ENCODE peak calls at places on chromosome 19, in seven cellular contexts. E, X, B, H, J, R and V are unnamed samples.

GRCh38 chr19:31312629-31313244 is 36.5 kb downstream of the TSHZ3 start:
- DNase-seq in E (no peak), B (no peak), R (no peak), J (no peak), X (no peak), H (no peak), V (no peak)

GRCh38 chr19:6392219-6393073 is 518 bp downstream of the GTF2F1 start:
- DNase-seq in R (no peak), X (no peak), J (no peak), B (no peak), E (no peak), H (no peak), V (no peak)

GRCh38 chr19:47399198-47399597 is 20.1 kb downstream of the MEIS3 start:
- DNase-seq in H (no peak), R (no peak), E (no peak), B (no peak), J (no peak), X (no peak), V (no peak)

GRCh38 chr19:53192771-53193533 is at the start of gene ZNF665:
- DNase-seq in H (peak), R (peak), J (peak), X (peak), E (peak), B (peak), V (peak)

GRCh38 chr19:3781603-3782002 is 4.6 kb downstream of the MATK start:
- DNase-seq in H (no peak), R (no peak), E (no peak), B (no peak), X (no peak), J (no peak), V (no peak)

GRCh38 chr19:52640916-52641315 is 2.8 kb upstream of the ZNF83 start:
- DNase-seq in B (no peak), E (no peak), X (no peak), J (no peak), R (no peak), H (no peak), V (no peak)

GRCh38 chr19:37931941-37932655 is 25.1 kb downstream of the SIPA1L3 start:
- DNase-seq in E (peak), J (peak), B (peak), H (peak), X (peak), R (peak), V (no peak)

GRCh38 chr19:5293607-5294089 is 47.0 kb downstream of the PTPRS start:
- DNase-seq in H (no peak), R (no peak), X (no peak), E (no peak), B (no peak), J (no peak), V (no peak)

GRCh38 chr19:35637165-35637564 is 4.4 kb upstream of the ETV2 start:
- DNase-seq in R (no peak), J (no peak), B (no peak), X (no peak), E (no peak), H (no peak), V (no peak)
- TF ChIP-seq CTCF in R (no peak), J (no peak), B (no peak), X (no peak), E (no peak), H (no peak), V (no peak)

DNA sequence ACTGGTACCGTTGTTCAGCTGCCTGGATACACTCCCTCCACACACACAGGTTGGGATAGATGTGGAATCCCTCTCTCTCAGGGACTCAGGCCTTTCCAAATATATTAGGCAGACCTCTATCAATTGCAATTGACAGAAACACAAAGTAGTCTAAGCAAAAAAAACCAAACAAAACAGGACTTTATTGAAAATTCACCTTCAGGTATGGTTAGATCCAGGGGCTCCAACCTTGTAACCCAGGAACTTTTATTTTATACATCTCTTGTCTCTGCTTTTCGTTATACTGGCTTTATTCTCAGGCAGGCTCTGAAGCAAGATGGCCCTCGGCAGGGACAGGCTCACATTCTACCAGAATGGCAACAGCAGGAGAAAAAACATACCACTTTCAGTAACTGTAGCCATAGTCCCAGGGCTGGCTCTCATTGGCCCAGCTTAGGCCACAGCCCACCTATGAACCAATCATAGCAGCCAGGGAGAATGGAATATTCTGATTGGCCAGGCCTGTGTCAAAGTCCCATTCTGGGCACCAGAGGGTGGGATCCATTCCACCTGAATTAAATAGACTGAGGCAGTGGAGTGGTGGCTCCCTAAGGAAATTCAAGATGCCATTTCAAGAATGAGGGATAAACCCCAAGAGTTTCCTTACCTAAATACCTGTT is 13.1 kb upstream of the CEACAM19 start:
- DNase-seq in E (no peak), J (no peak), H (no peak), R (no peak), B (no peak), X (no peak), V (no peak)
- TF ChIP-seq CTCF in E (no peak), J (no peak), H (no peak), R (no peak), B (no peak), X (no peak), V (no peak)

GRCh38 chr19:48642862-48643261 is 3.1 kb downstream of the CA11 start:
- DNase-seq in E (no peak), R (no peak), H (no peak), J (no peak), X (no peak), B (no peak), V (no peak)

GRCh38 chr19:48646192-48646911 is 365 bp upstream of the CA11 start:
- DNase-seq in J (peak), B (peak), E (peak), X (no peak), H (peak), R (no peak), V (peak)

GRCh38 chr19:48645652-48646191 is at the start of gene CA11:
- DNase-seq in H (no peak), E (no peak), X (no peak), J (no peak), R (no peak), B (no peak), V (no peak)

GRCh38 chr19:48644839-48645651 is 942 bp downstream of the CA11 start:
- DNase-seq in J (peak), R (no peak), X (no peak), E (no peak), B (peak), H (peak), V (peak)

DNA sequence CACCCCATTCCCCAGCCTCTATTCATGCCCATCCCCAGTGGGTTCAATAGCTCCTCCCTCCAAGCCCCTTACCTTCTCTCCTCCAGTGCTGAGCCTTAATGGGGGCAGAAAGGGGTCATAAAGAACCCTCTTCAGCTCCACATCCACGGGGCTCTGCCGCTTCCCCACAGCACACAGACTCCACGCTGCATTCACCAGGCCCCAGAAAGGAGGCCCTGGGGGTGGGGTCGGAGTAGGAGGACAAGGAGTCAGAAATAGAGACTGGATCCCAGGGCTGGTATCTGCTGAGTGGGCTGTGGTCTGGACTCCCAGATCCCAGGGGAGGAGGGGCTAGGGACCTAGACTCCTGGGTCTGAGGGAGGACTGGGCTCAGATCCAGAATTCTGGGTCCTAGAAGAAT is 1.6 kb downstream of the CA11 start:
- DNase-seq in J (no peak), E (no peak), H (no peak), B (no peak), X (no peak), R (no peak), V (no peak)
- TF ChIP-seq CTCF in J (no peak), E (no peak), H (no peak), B (no peak), X (no peak), R (no peak), V (no peak)

GRCh38 chr19:33767898-33768413 is 28.7 kb upstream of the KCTD15 start:
- DNase-seq in B (no peak), E (peak), R (no peak), X (no peak), H (peak), J (no peak), V (no peak)
- TF ChIP-seq CTCF in B (no peak), E (no peak), R (no peak), X (no peak), H (no peak), J (no peak), V (no peak)

GRCh38 chr19:41344162-41344561 is 9.6 kb downstream of the TGFB1 start:
- DNase-seq in E (no peak), H (no peak), J (no peak), R (no peak), B (no peak), X (no peak), V (no peak)

GRCh38 chr19:41339936-41340335 is 13.8 kb downstream of the TGFB1 start:
- DNase-seq in X (no peak), R (no peak), B (peak), H (no peak), E (no peak), J (no peak), V (no peak)

DNA sequence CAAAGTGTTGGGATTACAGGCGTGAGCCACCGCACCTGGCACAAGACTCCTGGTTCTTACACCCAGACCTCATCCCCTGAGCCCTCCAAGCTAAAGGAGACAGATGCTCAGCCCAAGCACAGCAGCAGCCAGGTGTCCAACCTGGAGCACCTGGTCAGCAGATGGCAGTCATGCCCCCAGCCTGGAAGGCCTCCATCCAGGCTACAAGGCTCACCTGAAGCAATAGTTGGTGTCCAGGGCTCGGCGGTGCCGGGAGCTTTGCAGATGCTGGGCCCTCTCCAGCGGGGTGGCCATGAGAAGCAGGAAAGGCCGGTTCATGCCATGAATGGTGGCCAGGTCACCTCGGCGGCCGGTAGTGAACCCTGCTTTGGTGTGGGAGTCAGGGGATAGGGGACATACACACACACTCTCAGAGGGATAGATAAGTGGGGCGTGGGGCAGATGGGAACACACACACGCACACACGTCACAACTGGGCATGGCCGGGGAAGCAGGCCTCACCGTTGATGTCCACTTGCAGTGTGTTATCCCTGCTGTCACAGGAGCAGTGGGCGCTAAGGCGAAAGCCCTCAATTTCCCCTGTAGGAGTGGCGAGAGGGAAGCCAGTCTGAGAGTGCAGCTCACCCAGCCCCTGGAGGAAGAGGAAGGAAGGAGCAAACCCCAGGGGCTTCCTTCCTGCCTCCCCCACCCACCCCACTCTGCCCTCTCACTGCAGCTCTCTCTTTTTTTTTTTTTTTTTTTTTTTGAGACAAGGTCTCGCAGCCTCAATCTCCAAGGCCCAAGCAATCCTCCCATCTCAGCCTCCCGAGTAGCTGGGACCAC is 11.8 kb downstream of the TGFB1 start:
- DNase-seq in B (no peak), J (no peak), R (no peak), E (no peak), H (peak), X (no peak), V (no peak)
- TF ChIP-seq CTCF in B (no peak), J (no peak), R (no peak), E (no peak), H (peak), X (no peak), V (no peak)

DNA sequence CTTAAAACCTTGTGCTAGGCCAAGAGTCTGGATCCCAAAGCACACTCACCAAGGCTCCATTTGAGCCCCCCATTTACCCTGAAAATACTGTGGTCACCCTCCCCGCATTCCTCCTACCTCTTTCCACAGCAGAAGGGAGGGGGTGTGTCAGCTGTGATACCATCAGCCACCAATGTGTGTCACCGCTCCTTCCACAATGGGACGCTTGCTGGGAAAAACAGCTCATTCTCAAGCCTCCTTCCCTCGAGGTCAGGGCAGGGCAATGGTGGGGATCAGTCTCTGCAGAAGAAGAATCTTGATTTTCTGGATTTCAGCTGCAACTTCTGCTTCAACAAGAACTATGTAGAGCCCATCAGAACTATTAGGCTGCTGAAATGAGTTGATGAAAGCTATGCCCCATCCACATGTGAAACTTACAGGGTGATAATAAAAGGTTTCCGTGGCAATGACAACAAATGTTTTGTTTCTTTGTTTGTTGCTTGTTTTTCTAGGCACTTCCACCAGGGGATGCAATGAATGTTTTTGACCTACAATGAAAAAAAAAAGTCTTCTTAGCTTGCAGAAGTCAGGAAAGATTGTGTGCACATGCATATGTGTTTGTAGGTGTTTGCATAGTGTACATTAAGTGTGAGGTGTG is 26.4 kb upstream of the ZNF507 start:
- DNase-seq in B (peak), J (no peak), R (no peak), H (no peak), E (no peak), X (no peak), V (no peak)
- TF ChIP-seq CTCF in B (no peak), J (no peak), R (no peak), H (no peak), E (peak), X (no peak), V (no peak)

GRCh38 chr19:29624489-29625210 is 18.6 kb downstream of the POP4 start:
- DNase-seq in R (no peak), X (no peak), J (no peak), H (no peak), B (no peak), E (no peak), V (no peak)
- TF ChIP-seq CTCF in R (no peak), X (no peak), J (no peak), H (no peak), B (no peak), E (no peak), V (no peak)

DNA sequence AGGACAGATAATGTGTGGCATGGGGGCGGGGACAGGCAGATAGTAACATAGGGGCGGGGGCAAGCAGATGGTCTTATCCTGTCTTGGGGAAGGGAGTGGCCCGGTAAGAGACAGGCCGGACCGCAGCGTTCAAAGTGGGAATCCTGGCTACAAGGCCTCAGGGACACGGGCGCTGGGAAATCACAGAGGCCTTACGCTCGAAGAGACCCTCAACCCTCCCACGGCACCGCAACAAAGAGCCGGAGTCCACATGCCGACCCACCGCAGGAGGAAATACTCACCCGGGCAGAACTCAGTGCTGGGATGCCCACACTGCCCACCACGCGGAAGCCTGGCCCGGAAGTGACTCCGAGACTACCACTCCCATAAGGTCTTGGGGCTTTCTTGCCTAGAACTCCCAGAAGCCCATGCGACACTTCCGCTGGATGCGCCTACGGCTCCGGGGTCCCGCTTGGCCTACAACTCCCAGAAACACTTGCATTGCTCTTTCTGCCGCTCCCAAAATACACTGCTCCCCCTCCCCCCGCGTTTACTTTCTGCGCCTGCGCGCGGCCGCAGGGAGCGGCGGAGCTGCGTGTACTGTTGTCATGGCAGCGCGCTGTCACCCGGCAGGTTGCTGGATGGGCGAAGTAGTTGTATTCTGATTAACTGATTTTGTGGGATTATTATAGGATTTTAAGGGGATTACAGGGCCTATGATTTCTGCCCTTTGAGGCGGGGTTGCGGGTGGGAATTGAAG is at the start of gene CTU1:
- DNase-seq in E (peak), J (peak), X (peak), R (peak), B (peak), H (peak), V (peak)
- TF ChIP-seq CTCF in E (no peak), J (peak), X (no peak), R (no peak), B (no peak), H (no peak), V (no peak)

GRCh38 chr19:2464389-2464788 is 7.6 kb upstream of the LMNB2 start:
- DNase-seq in E (no peak), H (no peak), X (no peak), B (no peak), J (no peak), R (no peak), V (no peak)

GRCh38 chr19:2458054-2458453 is 1.3 kb upstream of the LMNB2 start:
- DNase-seq in H (no peak), J (no peak), X (no peak), R (no peak), E (no peak), B (no peak), V (no peak)

GRCh38 chr19:2462635-2463421 is 6.1 kb upstream of the LMNB2 start:
- DNase-seq in E (no peak), J (peak), H (peak), R (peak), X (peak), B (peak), V (no peak)

GRCh38 chr19:2460245-2460644 is 3.5 kb upstream of the LMNB2 start:
- DNase-seq in X (no peak), J (no peak), E (no peak), B (no peak), H (no peak), R (no peak), V (no peak)

DNA sequence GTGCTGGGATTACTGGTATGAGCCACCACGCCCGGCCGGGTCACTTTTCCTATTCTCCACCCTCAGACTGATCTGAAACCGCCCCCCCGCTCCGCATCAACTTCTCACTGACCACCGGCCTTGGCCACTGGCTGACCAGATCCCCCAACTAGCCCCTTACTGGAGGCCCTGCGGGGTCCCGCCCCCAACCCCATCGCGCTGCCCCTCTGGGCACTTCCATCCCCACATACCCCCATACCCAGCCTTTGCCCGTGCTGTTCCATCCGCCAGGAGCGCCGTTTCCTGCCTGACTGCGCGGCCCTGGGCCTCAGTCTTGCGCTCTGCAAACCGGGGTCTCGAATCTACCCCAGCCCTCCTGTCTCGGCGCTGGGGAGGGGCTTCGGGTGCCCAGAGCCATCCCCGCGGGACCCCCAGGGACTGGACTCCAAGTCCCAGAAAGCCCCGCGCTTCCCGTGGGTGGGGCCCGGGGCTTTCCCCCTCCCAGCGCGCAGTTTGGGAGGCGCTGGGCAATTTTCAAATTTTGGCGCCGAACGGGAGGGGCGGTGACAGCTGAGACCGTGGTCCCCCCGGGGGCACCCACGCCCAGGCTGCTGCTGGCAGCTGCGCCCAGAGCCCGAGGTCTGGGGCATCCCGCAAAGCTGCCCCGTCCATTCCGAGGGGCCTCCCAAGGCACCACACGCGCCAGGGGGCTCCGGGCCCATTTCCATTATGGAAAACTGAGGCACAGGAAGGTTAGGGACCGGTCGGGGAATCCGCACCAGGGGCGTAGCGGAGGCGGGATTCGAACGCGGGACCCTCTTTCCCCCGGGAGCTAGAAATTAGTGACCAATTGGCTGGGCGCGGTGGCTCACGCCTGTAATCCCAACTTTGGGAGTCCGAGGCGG is 5.2 kb upstream of the LMNB2 start:
- DNase-seq in X (no peak), E (no peak), B (peak), R (no peak), H (peak), J (peak), V (peak)
- TF ChIP-seq CTCF in X (peak), E (no peak), B (no peak), R (no peak), H (no peak), J (no peak), V (no peak)